ENCODE peak calls at places on chromosome 20, in four cellular contexts. One of them, this sample, is unnamed.

GRCh38 chr20:13231031-13231752 is 10.1 kb downstream of the ISM1 start:
- DNase-seq in SK-N-SH: no peak
- DNase-seq in HepG2: no peak
- DNase-seq in GM12878: no peak
- DNase-seq in this sample: no peak

GRCh38 chr20:58546756-58547526 is 31.7 kb upstream of the APCDD1L start:
- DNase-seq in SK-N-SH: peak
- DNase-seq in HepG2: no peak
- DNase-seq in GM12878: no peak
- DNase-seq in this sample: no peak

GRCh38 chr20:43529457-43530153 is 22.1 kb downstream of the L3MBTL1 start:
- DNase-seq in SK-N-SH: no peak
- DNase-seq in HepG2: no peak
- DNase-seq in GM12878: no peak
- DNase-seq in this sample: no peak

GRCh38 chr20:7637184-7637583 is 303.1 kb downstream of the HAO1 start:
- DNase-seq in SK-N-SH: no peak
- DNase-seq in HepG2: no peak
- DNase-seq in GM12878: no peak
- DNase-seq in this sample: no peak

GRCh38 chr20:59149678-59150504 is 13.7 kb upstream of the ZNF831 start:
- DNase-seq in SK-N-SH: no peak
- DNase-seq in HepG2: no peak
- DNase-seq in GM12878: no peak
- DNase-seq in this sample: no peak

GRCh38 chr20:38320221-38320620 is 16.3 kb downstream of the BPI start:
- DNase-seq in SK-N-SH: no peak
- DNase-seq in HepG2: no peak
- DNase-seq in GM12878: no peak
- DNase-seq in this sample: no peak

GRCh38 chr20:38357653-38358207 is 11.4 kb downstream of the LBP start:
- DNase-seq in SK-N-SH: no peak
- DNase-seq in HepG2: no peak
- DNase-seq in GM12878: no peak
- DNase-seq in this sample: no peak

GRCh38 chr20:46051556-46052323 is 22.7 kb downstream of the SLC12A5 start:
- DNase-seq in SK-N-SH: no peak
- DNase-seq in HepG2: no peak
- DNase-seq in GM12878: no peak
- DNase-seq in this sample: no peak

GRCh38 chr20:5658897-5659296 is 91.3 kb upstream of the SHLD1 start:
- DNase-seq in SK-N-SH: no peak
- DNase-seq in HepG2: peak
- DNase-seq in GM12878: no peak
- DNase-seq in this sample: no peak

GRCh38 chr20:56968386-56969048 is 297.9 kb downstream of the BMP7 start:
- DNase-seq in SK-N-SH: no peak
- DNase-seq in HepG2: no peak
- DNase-seq in GM12878: no peak
- DNase-seq in this sample: no peak

GRCh38 chr20:57408131-57408530 is 16.9 kb downstream of the RBM38 start:
- DNase-seq in SK-N-SH: no peak
- DNase-seq in HepG2: no peak
- DNase-seq in GM12878: no peak
- DNase-seq in this sample: no peak

GRCh38 chr20:48597521-48598302 is 230.1 kb downstream of the PREX1 start:
- DNase-seq in SK-N-SH: no peak
- DNase-seq in HepG2: peak
- DNase-seq in GM12878: no peak
- DNase-seq in this sample: no peak

GRCh38 chr20:51631011-51631950 is 88.8 kb upstream of the NFATC2 start:
- DNase-seq in SK-N-SH: peak
- DNase-seq in HepG2: peak
- DNase-seq in GM12878: no peak
- DNase-seq in this sample: no peak

GRCh38 chr20:34333786-34334185 is 29.3 kb upstream of the ITCH start:
- DNase-seq in SK-N-SH: no peak
- DNase-seq in HepG2: no peak
- DNase-seq in GM12878: no peak
- DNase-seq in this sample: no peak

GRCh38 chr20:38109657-38110524 is 55.2 kb downstream of the TGM2 start:
- DNase-seq in SK-N-SH: no peak
- DNase-seq in HepG2: peak
- DNase-seq in GM12878: no peak
- DNase-seq in this sample: peak

GRCh38 chr20:33370296-33370695 is 31.0 kb downstream of the CDK5RAP1 start:
- DNase-seq in SK-N-SH: no peak
- DNase-seq in HepG2: no peak
- DNase-seq in GM12878: no peak
- DNase-seq in this sample: no peak

GRCh38 chr20:56987992-56988391 is 278.4 kb downstream of the BMP7 start:
- DNase-seq in SK-N-SH: no peak
- DNase-seq in HepG2: no peak
- DNase-seq in GM12878: no peak
- DNase-seq in this sample: no peak

GRCh38 chr20:48761023-48761785 is 66.6 kb downstream of the PREX1 start:
- DNase-seq in SK-N-SH: no peak
- DNase-seq in HepG2: no peak
- DNase-seq in GM12878: no peak
- DNase-seq in this sample: no peak

GRCh38 chr20:48421547-48421946 is 406.3 kb downstream of the PREX1 start:
- DNase-seq in SK-N-SH: no peak
- DNase-seq in HepG2: no peak
- DNase-seq in GM12878: no peak
- DNase-seq in this sample: no peak

GRCh38 chr20:57998276-57998675 is 230.2 kb downstream of the ANKRD60 start:
- DNase-seq in SK-N-SH: no peak
- DNase-seq in HepG2: no peak
- DNase-seq in GM12878: no peak
- DNase-seq in this sample: no peak

GRCh38 chr20:63518351-63518861 is 2.2 kb upstream of the PPDPF start:
- DNase-seq in SK-N-SH: peak
- DNase-seq in HepG2: no peak
- DNase-seq in GM12878: no peak
- DNase-seq in this sample: no peak

GRCh38 chr20:36880741-36881250 is 4.9 kb downstream of the TLDC2 start:
- DNase-seq in SK-N-SH: no peak
- DNase-seq in HepG2: no peak
- DNase-seq in GM12878: no peak
- DNase-seq in this sample: no peak
- TF ChIP-seq TCF12 in SK-N-SH: no peak
- TF ChIP-seq TCF12 in HepG2: no peak
- TF ChIP-seq TCF12 in GM12878: no peak
- TF ChIP-seq TCF12 in this sample: no peak

GRCh38 chr20:906703-907102 is 9.4 kb downstream of the ANGPT4 start:
- DNase-seq in SK-N-SH: no peak
- DNase-seq in HepG2: no peak
- DNase-seq in GM12878: no peak
- DNase-seq in this sample: no peak

GRCh38 chr20:904146-904545 is 12.0 kb downstream of the ANGPT4 start:
- DNase-seq in SK-N-SH: no peak
- DNase-seq in HepG2: no peak
- DNase-seq in GM12878: no peak
- DNase-seq in this sample: no peak

GRCh38 chr20:905396-905961 is 10.7 kb downstream of the ANGPT4 start:
- DNase-seq in SK-N-SH: no peak
- DNase-seq in HepG2: no peak
- DNase-seq in GM12878: no peak
- DNase-seq in this sample: no peak

GRCh38 chr20:909641-910040 is 6.5 kb downstream of the ANGPT4 start:
- DNase-seq in SK-N-SH: no peak
- DNase-seq in HepG2: no peak
- DNase-seq in GM12878: no peak
- DNase-seq in this sample: no peak

GRCh38 chr20:905999-906520 is 10.1 kb downstream of the ANGPT4 start:
- DNase-seq in SK-N-SH: no peak
- DNase-seq in HepG2: no peak
- DNase-seq in GM12878: no peak
- DNase-seq in this sample: no peak
- TF ChIP-seq USF2 in SK-N-SH: no peak
- TF ChIP-seq USF2 in HepG2: no peak
- TF ChIP-seq USF2 in GM12878: no peak
- TF ChIP-seq USF2 in this sample: no peak

GRCh38 chr20:45037050-45037449 is 63.9 kb downstream of the KCNS1 start:
- DNase-seq in SK-N-SH: no peak
- DNase-seq in HepG2: no peak
- DNase-seq in GM12878: no peak
- DNase-seq in this sample: no peak
- TF ChIP-seq TCF12 in SK-N-SH: peak
- TF ChIP-seq TCF12 in HepG2: no peak
- TF ChIP-seq TCF12 in GM12878: no peak
- TF ChIP-seq TCF12 in this sample: no peak

DNA sequence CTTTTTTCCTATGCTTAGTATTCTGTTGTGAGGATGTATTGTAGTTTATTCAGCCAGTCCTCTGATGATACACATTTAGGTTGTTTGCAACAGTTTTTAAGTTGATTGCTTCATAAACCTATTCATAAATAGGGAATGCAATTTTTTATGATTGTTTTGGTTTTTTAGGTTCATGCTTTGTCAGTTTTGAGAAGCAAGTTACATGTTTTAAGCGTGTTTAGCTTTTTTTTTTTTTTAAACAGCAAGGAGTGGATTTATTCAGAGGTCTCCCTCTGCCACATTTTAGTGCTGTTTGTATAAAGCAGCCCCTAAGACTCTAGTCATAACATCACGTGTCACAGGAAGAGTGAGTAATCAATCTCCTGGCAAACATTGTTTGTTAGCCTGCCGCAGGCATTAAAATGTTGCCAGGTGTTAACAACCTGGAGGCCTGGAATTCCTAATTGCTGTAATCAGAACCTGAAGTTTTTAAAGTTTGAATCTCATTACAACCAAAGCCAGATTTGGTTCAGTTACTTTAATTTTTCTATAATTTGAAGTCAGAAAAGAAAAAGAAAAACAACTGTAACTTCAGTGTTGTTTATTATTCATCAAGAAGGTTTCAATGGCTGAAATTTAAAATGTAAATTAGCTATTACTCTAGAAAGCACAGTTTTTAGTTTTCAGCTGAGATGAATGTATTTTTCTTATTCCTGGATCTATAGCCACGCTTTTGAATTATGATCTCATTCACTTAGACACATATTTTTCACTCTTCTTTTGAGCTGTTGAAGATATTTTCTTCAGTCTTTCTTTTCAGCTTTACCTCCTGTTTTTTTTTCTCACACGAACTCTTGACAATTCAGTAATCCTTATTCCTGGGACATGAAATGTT is 59.2 kb downstream of the KCNS1 start:
- DNase-seq in SK-N-SH: no peak
- DNase-seq in HepG2: no peak
- DNase-seq in GM12878: no peak
- DNase-seq in this sample: no peak
- TF ChIP-seq USF2 in SK-N-SH: no peak
- TF ChIP-seq USF2 in HepG2: no peak
- TF ChIP-seq USF2 in GM12878: no peak
- TF ChIP-seq USF2 in this sample: peak

GRCh38 chr20:62349537-62350097 is 17.5 kb downstream of the LAMA5 start:
- DNase-seq in SK-N-SH: no peak
- DNase-seq in HepG2: no peak
- DNase-seq in GM12878: no peak
- DNase-seq in this sample: no peak

GRCh38 chr20:62350629-62351422 is 16.3 kb downstream of the LAMA5 start:
- DNase-seq in SK-N-SH: no peak
- DNase-seq in HepG2: no peak
- DNase-seq in GM12878: no peak
- DNase-seq in this sample: no peak

GRCh38 chr20:62351469-62352401 is 15.4 kb downstream of the LAMA5 start:
- DNase-seq in SK-N-SH: no peak
- DNase-seq in HepG2: no peak
- DNase-seq in GM12878: no peak
- DNase-seq in this sample: no peak

GRCh38 chr20:62348604-62349003 is 18.5 kb downstream of the LAMA5 start:
- DNase-seq in SK-N-SH: no peak
- DNase-seq in HepG2: no peak
- DNase-seq in GM12878: no peak
- DNase-seq in this sample: no peak

GRCh38 chr20:62350098-62350628 is 16.9 kb downstream of the LAMA5 start:
- DNase-seq in SK-N-SH: no peak
- DNase-seq in HepG2: no peak
- DNase-seq in GM12878: no peak
- DNase-seq in this sample: no peak
- TF ChIP-seq TCF12 in SK-N-SH: no peak
- TF ChIP-seq TCF12 in HepG2: no peak
- TF ChIP-seq TCF12 in GM12878: no peak
- TF ChIP-seq TCF12 in this sample: no peak

This sample was measured in H1.